ENCODE peak calls at places on chromosome 5, in ten cellular contexts. One of them, this sample, is unnamed.
A peak's percentile ranks its signal among the peaks of the same experiment; 100 is the strongest.

GRCh38 chr5:116256717-116257116 is 171.9 kb downstream of the COMMD10 start:
- DNase-seq in HepG2: no peak
- DNase-seq in endodermal cell: no peak
- DNase-seq in vagina: no peak
- DNase-seq in BE2C: no peak
- DNase-seq in cardiac muscle cell: no peak
- DNase-seq in lower leg skin: no peak
- DNase-seq in OCI-LY7: no peak
- DNase-seq in HL-60: no peak
- DNase-seq in left ventricle myocardium inferior: no peak
- DNase-seq in this sample: no peak

GRCh38 chr5:131996210-131997025 is 15.0 kb downstream of the ACSL6 start:
- DNase-seq in lower leg skin: no peak
- DNase-seq in endodermal cell: no peak
- DNase-seq in HepG2: peak; percentile 91
- DNase-seq in vagina: no peak
- DNase-seq in OCI-LY7: no peak
- DNase-seq in cardiac muscle cell: no peak
- DNase-seq in HL-60: no peak
- DNase-seq in BE2C: peak; percentile 89
- DNase-seq in left ventricle myocardium inferior: no peak
- DNase-seq in this sample: no peak

GRCh38 chr5:58094031-58094430 is 365.9 kb downstream of the PLK2 start:
- DNase-seq in cardiac muscle cell: no peak
- DNase-seq in lower leg skin: no peak
- DNase-seq in BE2C: no peak
- DNase-seq in OCI-LY7: no peak
- DNase-seq in vagina: no peak
- DNase-seq in endodermal cell: no peak
- DNase-seq in HL-60: no peak
- DNase-seq in HepG2: no peak
- DNase-seq in left ventricle myocardium inferior: no peak
- DNase-seq in this sample: no peak

GRCh38 chr5:128349044-128349629 is 188.9 kb downstream of the FBN2 start:
- DNase-seq in cardiac muscle cell: no peak
- DNase-seq in BE2C: no peak
- DNase-seq in lower leg skin: peak; percentile 22
- DNase-seq in HepG2: no peak
- DNase-seq in left ventricle myocardium inferior: no peak
- DNase-seq in vagina: no peak
- DNase-seq in HL-60: no peak
- DNase-seq in OCI-LY7: no peak
- DNase-seq in endodermal cell: no peak
- DNase-seq in this sample: peak; percentile 20

GRCh38 chr5:170650850-170651249 is 132.7 kb upstream of the GABRP start:
- DNase-seq in vagina: no peak
- DNase-seq in cardiac muscle cell: no peak
- DNase-seq in HepG2: no peak
- DNase-seq in endodermal cell: peak; percentile 13
- DNase-seq in OCI-LY7: no peak
- DNase-seq in left ventricle myocardium inferior: no peak
- DNase-seq in BE2C: no peak
- DNase-seq in HL-60: no peak
- DNase-seq in lower leg skin: no peak
- DNase-seq in this sample: no peak

GRCh38 chr5:32326216-32326772 is 13.6 kb upstream of the MTMR12 start:
- DNase-seq in cardiac muscle cell: no peak
- DNase-seq in endodermal cell: no peak
- DNase-seq in BE2C: no peak
- DNase-seq in OCI-LY7: no peak
- DNase-seq in HL-60: no peak
- DNase-seq in left ventricle myocardium inferior: no peak
- DNase-seq in lower leg skin: no peak
- DNase-seq in HepG2: no peak
- DNase-seq in vagina: no peak
- DNase-seq in this sample: no peak

GRCh38 chr5:16994576-16994975 is 58.5 kb upstream of the MYO10 start:
- DNase-seq in OCI-LY7: no peak
- DNase-seq in HepG2: no peak
- DNase-seq in endodermal cell: peak; percentile 69
- DNase-seq in vagina: no peak
- DNase-seq in HL-60: no peak
- DNase-seq in BE2C: no peak
- DNase-seq in lower leg skin: no peak
- DNase-seq in cardiac muscle cell: no peak
- DNase-seq in left ventricle myocardium inferior: no peak
- DNase-seq in this sample: no peak

GRCh38 chr5:73973135-73973534 is 347.1 kb downstream of the ARHGEF28 start:
- DNase-seq in left ventricle myocardium inferior: no peak
- DNase-seq in endodermal cell: no peak
- DNase-seq in HepG2: no peak
- DNase-seq in HL-60: no peak
- DNase-seq in lower leg skin: no peak
- DNase-seq in OCI-LY7: no peak
- DNase-seq in BE2C: no peak
- DNase-seq in vagina: no peak
- DNase-seq in cardiac muscle cell: no peak
- DNase-seq in this sample: no peak

GRCh38 chr5:119355636-119356383 is at the start of gene TNFAIP8:
- DNase-seq in OCI-LY7: peak; percentile 69
- DNase-seq in vagina: no peak
- DNase-seq in left ventricle myocardium inferior: peak; percentile 62
- DNase-seq in HepG2: peak; percentile 5
- DNase-seq in BE2C: no peak
- DNase-seq in HL-60: peak; percentile 11
- DNase-seq in cardiac muscle cell: peak; percentile 66
- DNase-seq in endodermal cell: peak; percentile 84
- DNase-seq in lower leg skin: peak; percentile 51
- DNase-seq in this sample: no peak

GRCh38 chr5:119358901-119359603 is 3.2 kb downstream of the TNFAIP8 start:
- DNase-seq in HepG2: no peak
- DNase-seq in BE2C: no peak
- DNase-seq in HL-60: no peak
- DNase-seq in left ventricle myocardium inferior: no peak
- DNase-seq in lower leg skin: no peak
- DNase-seq in endodermal cell: no peak
- DNase-seq in cardiac muscle cell: no peak
- DNase-seq in OCI-LY7: no peak
- DNase-seq in vagina: no peak
- DNase-seq in this sample: no peak

GRCh38 chr5:119356384-119357188 is 767 bp downstream of the TNFAIP8 start:
- DNase-seq in lower leg skin: no peak
- DNase-seq in vagina: no peak
- DNase-seq in cardiac muscle cell: peak; percentile 33
- DNase-seq in OCI-LY7: peak; percentile 69
- DNase-seq in left ventricle myocardium inferior: no peak
- DNase-seq in HL-60: no peak
- DNase-seq in BE2C: no peak
- DNase-seq in endodermal cell: no peak
- DNase-seq in HepG2: no peak
- DNase-seq in this sample: no peak

GRCh38 chr5:119357815-119358559 is 2.2 kb downstream of the TNFAIP8 start:
- DNase-seq in vagina: no peak
- DNase-seq in endodermal cell: no peak
- DNase-seq in OCI-LY7: no peak
- DNase-seq in cardiac muscle cell: no peak
- DNase-seq in HepG2: no peak
- DNase-seq in BE2C: no peak
- DNase-seq in left ventricle myocardium inferior: no peak
- DNase-seq in lower leg skin: no peak
- DNase-seq in HL-60: no peak
- DNase-seq in this sample: no peak

DNA sequence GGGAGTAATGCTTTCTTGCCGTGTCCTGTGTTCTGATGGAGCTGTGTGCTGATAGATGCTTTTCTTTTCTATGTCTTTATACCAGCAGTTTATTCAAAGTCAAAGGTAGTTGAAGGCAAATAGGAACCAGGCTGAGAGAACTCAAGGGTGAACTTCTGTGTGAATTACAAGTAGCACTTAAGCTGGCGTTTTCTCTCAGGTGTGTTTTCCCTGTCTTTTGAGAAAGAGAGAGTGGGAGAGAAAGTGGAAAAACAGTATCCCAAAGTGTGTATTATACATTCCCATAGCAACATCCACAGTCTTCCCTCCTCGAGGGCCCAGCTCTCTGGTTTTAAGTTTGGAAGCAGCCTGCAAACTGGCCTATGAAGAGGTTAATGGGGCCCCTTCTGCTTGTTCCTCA is 1.5 kb downstream of the TNFAIP8 start:
- DNase-seq in cardiac muscle cell: no peak
- DNase-seq in vagina: no peak
- DNase-seq in BE2C: no peak
- DNase-seq in left ventricle myocardium inferior: no peak
- DNase-seq in lower leg skin: no peak
- DNase-seq in endodermal cell: no peak
- DNase-seq in OCI-LY7: no peak
- DNase-seq in HepG2: no peak
- DNase-seq in HL-60: no peak
- DNase-seq in this sample: no peak
- H3K4me3 ChIP-seq in cardiac muscle cell: peak overlapping the region; percentile 56
- H3K4me3 ChIP-seq in vagina: peak overlapping the region; percentile 62
- H3K4me3 ChIP-seq in BE2C: no peak overlapping the region
- H3K4me3 ChIP-seq in left ventricle myocardium inferior: peak overlapping the region; percentile 74
- H3K4me3 ChIP-seq in lower leg skin: no peak overlapping the region
- H3K4me3 ChIP-seq in endodermal cell: peak overlapping the region; percentile 83
- H3K4me3 ChIP-seq in OCI-LY7: peak overlapping the region; percentile 73
- H3K4me3 ChIP-seq in HepG2: no peak overlapping the region
- H3K4me3 ChIP-seq in HL-60: peak overlapping the region; percentile 22
- H3K4me3 ChIP-seq in this sample: peak overlapping the region; percentile 57

GRCh38 chr5:134526483-134527155 is 1.1 kb downstream of the JADE2 start:
- DNase-seq in cardiac muscle cell: peak; percentile 38
- DNase-seq in BE2C: peak; percentile 88
- DNase-seq in lower leg skin: peak; percentile 81
- DNase-seq in OCI-LY7: peak; percentile 85
- DNase-seq in HepG2: peak; percentile 67
- DNase-seq in left ventricle myocardium inferior: peak; percentile 82
- DNase-seq in vagina: no peak
- DNase-seq in HL-60: peak; percentile 28
- DNase-seq in endodermal cell: peak; percentile 97
- DNase-seq in this sample: no peak

GRCh38 chr5:134527156-134527960 is 1.9 kb downstream of the JADE2 start:
- DNase-seq in OCI-LY7: peak; percentile 88
- DNase-seq in BE2C: peak; percentile 92
- DNase-seq in vagina: peak; percentile 97
- DNase-seq in HL-60: no peak
- DNase-seq in endodermal cell: peak; percentile 98
- DNase-seq in left ventricle myocardium inferior: peak; percentile 88
- DNase-seq in HepG2: peak; percentile 66
- DNase-seq in cardiac muscle cell: peak; percentile 94
- DNase-seq in lower leg skin: peak; percentile 83
- DNase-seq in this sample: no peak

GRCh38 chr5:134524826-134525686 is at the start of gene JADE2:
- DNase-seq in endodermal cell: peak; percentile 82
- DNase-seq in vagina: no peak
- DNase-seq in left ventricle myocardium inferior: peak; percentile 73
- DNase-seq in lower leg skin: peak; percentile 80
- DNase-seq in cardiac muscle cell: peak; percentile 82
- DNase-seq in BE2C: peak; percentile 63
- DNase-seq in HepG2: peak; percentile 40
- DNase-seq in HL-60: peak; percentile 47
- DNase-seq in OCI-LY7: peak; percentile 87
- DNase-seq in this sample: no peak

GRCh38 chr5:134524219-134524825 is 1.1 kb upstream of the JADE2 start:
- DNase-seq in OCI-LY7: peak; percentile 71
- DNase-seq in vagina: no peak
- DNase-seq in endodermal cell: peak; percentile 95
- DNase-seq in lower leg skin: peak; percentile 85
- DNase-seq in HepG2: no peak
- DNase-seq in HL-60: peak; percentile 65
- DNase-seq in cardiac muscle cell: peak; percentile 88
- DNase-seq in left ventricle myocardium inferior: peak; percentile 88
- DNase-seq in BE2C: peak; percentile 70
- DNase-seq in this sample: no peak

DNA sequence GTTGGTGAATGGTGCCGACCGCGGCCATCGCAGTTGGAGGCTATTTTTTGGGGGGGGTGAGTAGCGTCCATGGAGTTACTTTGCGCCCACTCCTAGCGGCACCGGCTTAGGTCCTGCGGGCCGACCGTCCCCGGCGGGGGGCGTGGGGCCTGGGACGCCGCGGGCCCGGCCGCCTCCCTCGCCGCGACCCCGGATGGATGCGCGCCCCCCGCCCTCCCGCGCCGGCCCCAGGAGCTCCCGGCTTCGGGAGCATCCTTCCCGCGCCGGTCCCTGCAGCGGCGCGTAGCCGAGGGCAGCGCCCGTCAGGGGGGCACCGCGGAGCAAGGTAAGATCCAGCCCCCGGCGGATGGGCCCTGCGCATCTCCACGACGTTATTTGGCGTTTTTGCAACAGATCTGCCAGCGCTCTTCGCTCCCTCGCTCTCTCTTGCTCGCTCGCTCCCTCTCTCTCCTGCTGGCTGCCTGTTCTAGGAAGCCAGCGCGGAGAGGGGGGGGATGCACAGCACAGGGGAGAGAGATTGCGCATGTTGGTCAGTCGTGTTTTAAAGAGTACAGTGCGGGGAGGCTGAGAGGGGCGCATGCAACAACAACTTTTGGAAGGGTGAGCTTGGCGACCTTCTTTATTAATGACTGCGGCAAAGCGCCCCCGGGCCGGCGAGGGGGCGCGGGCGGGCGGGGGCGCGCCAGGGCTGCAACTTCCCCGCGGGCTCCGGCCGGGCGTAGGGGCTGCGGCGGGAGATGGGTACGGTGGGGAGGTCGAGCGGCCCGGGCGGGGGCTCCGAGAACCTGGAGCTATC is 415 bp downstream of the JADE2 start:
- DNase-seq in endodermal cell: peak; percentile 88
- DNase-seq in cardiac muscle cell: peak; percentile 90
- DNase-seq in lower leg skin: peak; percentile 62
- DNase-seq in HL-60: peak; percentile 52
- DNase-seq in left ventricle myocardium inferior: peak; percentile 76
- DNase-seq in HepG2: peak; percentile 61
- DNase-seq in vagina: no peak
- DNase-seq in BE2C: peak; percentile 85
- DNase-seq in OCI-LY7: peak; percentile 83
- DNase-seq in this sample: no peak
- TF ChIP-seq CTCF in endodermal cell: no peak
- TF ChIP-seq CTCF in cardiac muscle cell: peak; percentile 11
- TF ChIP-seq CTCF in lower leg skin: no peak
- TF ChIP-seq CTCF in HL-60: no peak
- TF ChIP-seq CTCF in left ventricle myocardium inferior: no peak
- TF ChIP-seq CTCF in HepG2: peak; percentile 18
- TF ChIP-seq CTCF in vagina: no peak
- TF ChIP-seq CTCF in BE2C: peak; percentile 15
- TF ChIP-seq CTCF in OCI-LY7: no peak
- TF ChIP-seq CTCF in this sample: no peak

DNA sequence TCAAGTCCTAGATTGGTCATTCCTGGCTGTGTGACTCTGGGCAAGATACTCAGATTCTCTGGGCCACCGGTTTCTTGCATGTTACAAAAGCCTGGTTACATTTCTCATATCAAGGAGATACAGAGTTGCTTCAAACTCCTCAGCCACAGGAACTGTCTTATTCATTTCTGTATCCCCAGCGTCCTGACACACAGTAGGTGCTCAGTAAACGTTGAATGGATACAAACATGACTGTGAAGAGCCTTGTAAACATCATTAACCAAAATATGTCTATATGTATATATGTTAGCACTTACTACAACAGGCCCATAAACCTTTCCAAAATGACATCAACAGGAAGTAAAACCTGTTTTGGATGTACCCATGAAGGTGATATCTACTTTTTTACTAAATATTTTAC is 1.6 kb downstream of the CLTB start:
- DNase-seq in HepG2: no peak
- DNase-seq in cardiac muscle cell: no peak
- DNase-seq in left ventricle myocardium inferior: no peak
- DNase-seq in HL-60: no peak
- DNase-seq in BE2C: no peak
- DNase-seq in OCI-LY7: no peak
- DNase-seq in lower leg skin: no peak
- DNase-seq in vagina: no peak
- DNase-seq in endodermal cell: no peak
- DNase-seq in this sample: no peak
- H3K4me3 ChIP-seq in HepG2: no peak overlapping the region
- H3K4me3 ChIP-seq in cardiac muscle cell: no peak overlapping the region
- H3K4me3 ChIP-seq in left ventricle myocardium inferior: peak overlapping the region; percentile 97
- H3K4me3 ChIP-seq in HL-60: no peak overlapping the region
- H3K4me3 ChIP-seq in BE2C: no peak overlapping the region
- H3K4me3 ChIP-seq in OCI-LY7: peak overlapping the region; percentile 86
- H3K4me3 ChIP-seq in lower leg skin: no peak overlapping the region
- H3K4me3 ChIP-seq in vagina: peak overlapping the region; percentile 94
- H3K4me3 ChIP-seq in endodermal cell: peak overlapping the region; percentile 95
- H3K4me3 ChIP-seq in this sample: peak overlapping the region; percentile 80

DNA sequence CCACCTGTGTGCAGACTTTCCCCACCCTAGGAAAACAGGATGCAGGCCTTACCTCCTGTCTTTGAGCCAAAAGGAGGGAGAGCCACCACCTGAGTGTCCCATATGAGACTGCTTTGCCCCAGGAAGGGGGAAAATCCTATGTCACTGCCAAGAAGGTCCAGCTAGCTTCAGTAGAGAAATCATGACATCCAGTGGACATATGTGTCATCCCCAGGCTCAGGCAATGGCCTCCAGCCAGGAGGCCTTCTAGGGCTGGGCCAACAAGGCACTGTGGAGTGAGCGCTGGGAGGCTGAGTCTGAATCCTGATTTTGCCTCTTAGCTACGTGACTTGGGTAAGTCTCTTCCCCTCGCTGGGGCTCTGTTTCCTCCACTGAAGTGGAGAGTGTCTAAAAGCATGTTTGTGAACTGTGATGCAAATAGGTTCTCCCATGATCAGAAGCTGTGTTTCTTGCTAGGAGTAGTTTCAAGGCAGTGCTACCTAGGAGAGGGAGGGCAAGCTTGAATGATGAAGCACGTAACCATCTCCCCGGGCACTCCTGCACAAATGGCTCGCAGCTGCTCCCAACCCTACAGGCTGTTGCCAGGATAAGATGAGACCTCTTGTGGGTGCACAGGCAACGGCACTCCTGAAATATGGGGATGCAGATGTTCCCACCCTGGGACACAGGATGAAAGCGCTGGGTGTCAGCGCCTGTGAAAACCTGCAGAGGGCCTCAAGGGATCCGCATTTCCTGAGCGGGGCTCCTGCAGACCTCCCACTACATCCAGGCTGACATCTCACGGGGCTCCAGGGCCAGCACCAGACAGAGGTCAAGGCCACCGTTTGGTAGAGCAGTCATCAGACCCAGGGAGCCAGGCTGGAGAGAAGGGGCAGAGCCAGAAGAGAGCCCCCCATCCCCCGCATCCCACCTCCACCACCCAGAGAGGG is 60.5 kb downstream of the SMIM23 start:
- DNase-seq in HL-60: no peak
- DNase-seq in OCI-LY7: no peak
- DNase-seq in endodermal cell: peak; percentile 70
- DNase-seq in vagina: no peak
- DNase-seq in lower leg skin: no peak
- DNase-seq in left ventricle myocardium inferior: peak; percentile 51
- DNase-seq in BE2C: no peak
- DNase-seq in HepG2: no peak
- DNase-seq in cardiac muscle cell: peak; percentile 22
- DNase-seq in this sample: no peak
- TF ChIP-seq CTCF in HL-60: no peak
- TF ChIP-seq CTCF in OCI-LY7: no peak
- TF ChIP-seq CTCF in endodermal cell: peak; percentile 28
- TF ChIP-seq CTCF in vagina: no peak
- TF ChIP-seq CTCF in lower leg skin: no peak
- TF ChIP-seq CTCF in left ventricle myocardium inferior: peak; percentile 59
- TF ChIP-seq CTCF in BE2C: no peak
- TF ChIP-seq CTCF in HepG2: peak; percentile 39
- TF ChIP-seq CTCF in cardiac muscle cell: peak; percentile 1
- TF ChIP-seq CTCF in this sample: peak; percentile 18